ENCODE peak calls at places on chromosomes 1 and 21, in seven cellular contexts. H, V, G, W, M, B and O are unnamed samples.

GRCh38 chr1:207304710-207305151 is 16.7 kb upstream of the CD55 start:
- DNase-seq in H (no peak), V (peak; percentile 31), G (no peak), W (no peak), M (no peak), B (no peak), O (no peak)

GRCh38 chr1:202023033-202023433 is 12.6 kb downstream of the ELF3 start:
- DNase-seq in H (no peak), V (no peak), G (no peak), W (peak; percentile 91), M (no peak), B (no peak), O (peak; percentile 78)

GRCh38 chr1:239361403-239361802 is 25.0 kb upstream of the CHRM3 start:
- DNase-seq in H (no peak), V (peak; percentile 98), G (no peak), W (no peak), M (no peak), B (no peak), O (no peak)

GRCh38 chr1:1958071-1958541 is 39.0 kb upstream of the TMEM52 start:
- DNase-seq in H (no peak), V (no peak), G (no peak), W (no peak), M (no peak), B (no peak), O (peak; percentile 35)

GRCh38 chr1:230754831-230755230 is 7.6 kb downstream of the CAPN9 start:
- DNase-seq in H (peak; percentile 57), V (peak; percentile 79), G (no peak), W (no peak), M (peak; percentile 55), B (no peak), O (no peak)

GRCh38 chr1:169395956-169396355 is 28.0 kb downstream of the BLZF1 start:
- DNase-seq in H (no peak), V (no peak), G (no peak), W (no peak), M (no peak), B (no peak), O (no peak)

GRCh38 chr21:16650984-16651383 is 861.9 kb upstream of the CXADR start:
- DNase-seq in H (no peak), V (no peak), G (no peak), W (no peak), M (no peak), B (no peak), O (no peak)

GRCh38 chr1:227792216-227793078 is 23.0 kb upstream of the PRSS38 start:
- DNase-seq in H (no peak), V (no peak), G (no peak), W (no peak), M (no peak), B (no peak), O (no peak)

GRCh38 chr1:38817958-38818705 is 41.4 kb downstream of the RRAGC start:
- DNase-seq in H (no peak), V (no peak), G (peak; percentile 59), W (no peak), M (no peak), B (no peak), O (no peak)

GRCh38 chr1:159012495-159012894 is 2.8 kb downstream of the IFI16 start:
- DNase-seq in H (no peak), V (peak; percentile 22), G (no peak), W (no peak), M (no peak), B (no peak), O (no peak)

GRCh38 chr1:159014851-159015250 is 5.1 kb downstream of the IFI16 start:
- DNase-seq in H (no peak), V (no peak), G (no peak), W (no peak), M (no peak), B (no peak), O (no peak)

GRCh38 chr1:159015440-159015909 is 5.8 kb downstream of the IFI16 start:
- DNase-seq in H (peak; percentile 35), V (peak; percentile 81), G (no peak), W (peak; percentile 53), M (peak; percentile 71), B (peak; percentile 83), O (peak; percentile 64)

GRCh38 chr1:159011701-159012100 is 2.0 kb downstream of the IFI16 start:
- DNase-seq in H (no peak), V (no peak), G (no peak), W (no peak), M (no peak), B (no peak), O (no peak)

GRCh38 chr1:159014003-159014571 is 4.4 kb downstream of the IFI16 start:
- DNase-seq in H (no peak), V (no peak), G (no peak), W (no peak), M (no peak), B (no peak), O (no peak)
- H3K27me3 ChIP-seq in H (no peaks in the 10 kb centered on the region), V (no peaks in the 10 kb centered on the region), G (no peaks in the 10 kb centered on the region), W (no peaks in the 10 kb centered on the region), M (no peaks in the 10 kb centered on the region), B (no peaks in the 10 kb centered on the region), O (no peaks in the 10 kb centered on the region)

DNA sequence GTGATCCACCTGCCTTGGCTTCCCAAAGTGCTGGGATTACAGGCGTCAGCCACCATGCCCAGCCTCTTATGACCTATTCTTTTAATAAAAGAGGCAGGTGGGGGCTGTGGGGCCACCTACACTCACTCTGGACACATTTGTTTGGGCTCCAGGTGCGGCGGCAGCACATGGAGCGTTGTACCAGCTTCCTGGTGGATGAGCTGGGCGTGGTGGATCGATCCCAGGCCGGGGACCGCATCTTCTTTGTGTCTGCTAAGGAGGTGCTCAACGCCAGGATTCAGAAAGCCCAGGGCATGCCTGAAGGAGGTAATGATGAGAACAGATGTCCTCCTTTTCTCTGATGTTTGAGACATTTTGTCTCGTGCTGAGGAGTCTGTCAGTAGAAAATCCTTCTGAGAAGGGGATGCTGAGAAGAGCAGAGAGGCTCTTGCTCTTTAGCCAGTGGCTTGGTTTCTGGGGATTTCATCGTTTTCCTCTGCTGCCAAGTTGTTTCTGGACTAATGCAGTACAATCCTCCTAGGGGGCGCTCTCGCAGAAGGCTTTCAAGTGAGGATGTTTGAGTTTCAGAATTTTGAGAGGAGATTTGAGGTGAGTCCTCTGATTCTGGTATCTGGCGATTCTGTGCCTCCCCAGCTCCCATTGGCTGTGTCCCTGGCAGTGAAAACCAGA is 17.9 kb upstream of the MIIP start:
- DNase-seq in H (no peak), V (no peak), G (peak; percentile 62), W (no peak), M (no peak), B (no peak), O (peak; percentile 13)
- TF ChIP-seq CTCF in H (peak; percentile 48), V (peak; percentile 41), G (no peak), W (no peak), M (peak; percentile 33), B (no peak), O (no peak)

DNA sequence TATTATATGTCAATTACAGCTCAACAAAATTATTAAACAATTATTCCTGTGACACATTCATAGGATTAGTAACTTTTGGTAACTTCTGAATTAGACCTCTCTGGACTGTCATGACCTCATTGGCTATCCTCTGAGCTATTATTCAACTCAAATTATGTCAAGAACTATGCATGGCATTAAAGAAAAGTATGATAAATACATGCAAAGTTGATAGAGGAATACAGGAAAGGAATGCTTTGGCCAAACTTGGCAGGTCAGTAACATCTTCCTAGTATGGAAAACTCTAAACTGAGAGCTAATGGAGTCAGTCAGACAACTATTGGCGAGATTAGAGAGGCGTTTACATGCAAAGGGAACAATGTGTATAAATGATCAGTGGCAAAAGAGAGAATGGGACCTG is 158.4 kb downstream of the DUSP10 start:
- DNase-seq in H (no peak), V (peak; percentile 16), G (no peak), W (no peak), M (no peak), B (no peak), O (no peak)
- H3K27me3 ChIP-seq in H (no peaks in the 10 kb centered on the region), V (no peaks in the 10 kb centered on the region), G (no peaks in the 10 kb centered on the region), W (no peaks in the 10 kb centered on the region), M (no peaks in the 10 kb centered on the region), B (no peaks in the 10 kb centered on the region), O (no peaks in the 10 kb centered on the region)

GRCh38 chr1:237873487-237873927 is 17.2 kb downstream of the ZP4 start:
- DNase-seq in H (no peak), V (peak; percentile 96), G (no peak), W (no peak), M (no peak), B (no peak), O (no peak)

GRCh38 chr1:237879195-237879594 is 11.5 kb downstream of the ZP4 start:
- DNase-seq in H (no peak), V (peak; percentile 87), G (no peak), W (no peak), M (no peak), B (no peak), O (no peak)

GRCh38 chr1:237878406-237878805 is 12.3 kb downstream of the ZP4 start:
- DNase-seq in H (no peak), V (no peak), G (no peak), W (no peak), M (no peak), B (no peak), O (no peak)

GRCh38 chr1:237875291-237875690 is 15.4 kb downstream of the ZP4 start:
- DNase-seq in H (no peak), V (peak; percentile 54), G (no peak), W (no peak), M (no peak), B (no peak), O (no peak)

GRCh38 chr1:237877628-237878027 is 13.1 kb downstream of the ZP4 start:
- DNase-seq in H (no peak), V (no peak), G (no peak), W (no peak), M (no peak), B (no peak), O (no peak)
- TF ChIP-seq CTCF in H (no peak), V (no peak), G (no peak), W (no peak), M (no peak), B (no peak), O (no peak)

GRCh38 chr1:94821636-94822305 is 1.6 kb downstream of the SLC44A3 start:
- DNase-seq in H (no peak), V (no peak), G (no peak), W (no peak), M (no peak), B (no peak), O (no peak)
- H3K27me3 ChIP-seq in H (peaks cover 15% of the 10 kb centered on the region), V (peaks cover 9% of the 10 kb centered on the region), G (no peaks in the 10 kb centered on the region), W (no peaks in the 10 kb centered on the region), M (no peaks in the 10 kb centered on the region), B (no peaks in the 10 kb centered on the region), O (no peaks in the 10 kb centered on the region)

GRCh38 chr1:205440476-205441317 is 15.1 kb downstream of the BLACAT1 start:
- DNase-seq in H (peak; percentile 29), V (peak; percentile 58), G (no peak), W (peak; percentile 81), M (peak; percentile 38), B (peak; percentile 73), O (peak; percentile 73)

GRCh38 chr1:205436776-205437485 is 15.1 kb upstream of the LEMD1 start:
- DNase-seq in H (no peak), V (no peak), G (no peak), W (no peak), M (peak; percentile 21), B (no peak), O (no peak)

GRCh38 chr1:205440121-205440475 is 15.7 kb downstream of the BLACAT1 start:
- DNase-seq in H (no peak), V (no peak), G (no peak), W (no peak), M (no peak), B (no peak), O (no peak)

GRCh38 chr1:205437570-205437969 is 15.7 kb upstream of the LEMD1 start:
- DNase-seq in H (no peak), V (no peak), G (no peak), W (no peak), M (no peak), B (no peak), O (no peak)

GRCh38 chr1:205438213-205439158 is 16.6 kb upstream of the LEMD1 start:
- DNase-seq in H (peak; percentile 86), V (peak; percentile 57), G (peak; percentile 92), W (peak; percentile 74), M (peak; percentile 87), B (peak; percentile 93), O (peak; percentile 74)
- TF ChIP-seq CTCF in H (peak; percentile 87), V (peak; percentile 51), G (peak; percentile 67), W (peak; percentile 44), M (peak; percentile 65), B (peak; percentile 91), O (peak; percentile 81)